ENCODE peak calls at places on chromosomes 11 and 22, in four cellular contexts. O is K562, L is GM12878, D is HepG2. C is an unnamed sample.

GRCh38 chr22:36433318-36434231 is 45.8 kb upstream of the MYH9 start:
- DNase-seq in L (no peak), D (peak), O (no peak), C (peak)

GRCh38 chr11:59240322-59240721 is 27.6 kb upstream of the MPEG1 start:
- DNase-seq in O (no peak), L (no peak), D (no peak), C (no peak)

GRCh38 chr11:35210886-35211546 is 72.0 kb downstream of the CD44 start:
- DNase-seq in D (no peak), L (no peak), O (no peak), C (no peak)

GRCh38 chr22:24803064-24803542 is 2.9 kb upstream of the SGSM1 start:
- DNase-seq in D (peak), L (no peak), O (peak), C (peak)

GRCh38 chr22:20552450-20552894 is 45.1 kb downstream of the MED15 start:
- DNase-seq in D (peak), L (no peak), O (no peak), C (no peak)

GRCh38 chr11:83241291-83241946 is 44.7 kb downstream of the CCDC90B start:
- DNase-seq in L (no peak), D (peak), O (peak), C (peak)

GRCh38 chr11:26331911-26332571 is at the start of gene ANO3:
- DNase-seq in D (peak), L (no peak), O (peak), C (peak)

GRCh38 chr11:69014084-69014935 is 1.3 kb upstream of the MRGPRF start:
- DNase-seq in O (no peak), L (no peak), D (peak), C (peak)

GRCh38 chr11:7671807-7672206 is 1.5 kb downstream of the CYB5R2 start:
- DNase-seq in D (no peak), L (peak), O (no peak), C (no peak)

GRCh38 chr11:15849265-15849664 is 507.1 kb downstream of the SOX6 start:
- DNase-seq in L (no peak), D (no peak), O (no peak), C (no peak)

GRCh38 chr11:69035959-69036340 is 12.8 kb upstream of the TPCN2 start:
- DNase-seq in D (no peak), O (no peak), L (no peak), C (no peak)

GRCh38 chr11:70908223-70908622 is 344.2 kb downstream of the SHANK2 start:
- DNase-seq in D (no peak), O (no peak), L (no peak), C (no peak)

GRCh38 chr11:76782526-76783293 is 446 bp upstream of the TSKU start:
- DNase-seq in L (no peak), O (peak), D (peak), C (peak)

GRCh38 chr11:44388828-44389645 is 79.1 kb upstream of the ALX4 start:
- DNase-seq in L (no peak), D (no peak), O (no peak), C (peak)

GRCh38 chr11:7600205-7600775 is 73.0 kb downstream of the CYB5R2 start:
- DNase-seq in D (peak), L (no peak), O (no peak), C (no peak)

GRCh38 chr11:88709567-88709966 is 356.2 kb downstream of the GRM5 start:
- DNase-seq in D (no peak), L (no peak), O (no peak), C (peak)

GRCh38 chr11:17673951-17674350 is 45.4 kb upstream of the MYOD1 start:
- DNase-seq in L (no peak), O (no peak), D (no peak), C (no peak)

GRCh38 chr11:121086866-121087265 is 14.2 kb upstream of the TECTA start:
- DNase-seq in D (no peak), L (no peak), O (no peak), C (no peak)

GRCh38 chr11:68818181-68818580 is 23.5 kb downstream of the CPT1A start:
- DNase-seq in D (no peak), O (no peak), L (no peak), C (no peak)

GRCh38 chr11:66328036-66328306 is 8.3 kb downstream of the RIN1 start:
- DNase-seq in O (no peak), D (no peak), L (no peak), C (no peak)

GRCh38 chr11:98967005-98967404 is 53.7 kb upstream of the CNTN5 start:
- DNase-seq in D (no peak), O (no peak), L (no peak), C (no peak)

GRCh38 chr22:29231971-29232959 is 26.6 kb downstream of the EMID1 start:
- DNase-seq in L (no peak), D (peak), O (no peak), C (no peak)
- TF ChIP-seq CREB1 in L (no peak), D (no peak), O (no peak), C (no peak)

GRCh38 chr11:78078218-78079167 is 1.2 kb downstream of the NDUFC2 start:
- DNase-seq in O (no peak), D (no peak), L (no peak), C (peak)

GRCh38 chr11:78071717-78072116 is 7.9 kb downstream of the NDUFC2 start:
- DNase-seq in L (no peak), O (no peak), D (no peak), C (no peak)

GRCh38 chr11:78072455-78072854 is 7.2 kb downstream of the NDUFC2 start:
- DNase-seq in O (no peak), L (no peak), D (peak), C (no peak)

GRCh38 chr11:78076733-78077403 is 2.8 kb downstream of the NDUFC2 start:
- DNase-seq in D (no peak), O (no peak), L (no peak), C (no peak)

DNA sequence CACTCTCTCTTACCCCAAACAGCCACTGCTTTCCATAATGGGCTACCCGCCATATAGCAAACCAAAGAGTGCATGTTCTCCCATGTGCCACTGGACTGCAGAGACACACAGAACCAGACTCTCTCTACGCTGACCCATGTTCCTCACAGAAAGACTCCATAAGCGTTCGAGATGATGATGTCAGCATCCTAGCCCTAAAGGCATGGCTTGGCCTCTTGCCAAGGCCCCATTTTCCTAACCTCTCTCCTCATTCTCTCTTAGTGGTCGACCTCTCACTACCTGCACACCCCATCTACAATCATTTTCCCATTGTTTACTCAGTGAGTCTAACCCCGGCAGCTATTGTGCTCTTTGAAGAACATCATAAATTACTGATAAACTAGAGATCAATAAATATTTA is 4.9 kb downstream of the NDUFC2 start:
- DNase-seq in L (no peak), O (no peak), D (no peak), C (no peak)
- TF ChIP-seq REST in L (no peak), O (no peak), D (no peak), C (no peak)

DNA sequence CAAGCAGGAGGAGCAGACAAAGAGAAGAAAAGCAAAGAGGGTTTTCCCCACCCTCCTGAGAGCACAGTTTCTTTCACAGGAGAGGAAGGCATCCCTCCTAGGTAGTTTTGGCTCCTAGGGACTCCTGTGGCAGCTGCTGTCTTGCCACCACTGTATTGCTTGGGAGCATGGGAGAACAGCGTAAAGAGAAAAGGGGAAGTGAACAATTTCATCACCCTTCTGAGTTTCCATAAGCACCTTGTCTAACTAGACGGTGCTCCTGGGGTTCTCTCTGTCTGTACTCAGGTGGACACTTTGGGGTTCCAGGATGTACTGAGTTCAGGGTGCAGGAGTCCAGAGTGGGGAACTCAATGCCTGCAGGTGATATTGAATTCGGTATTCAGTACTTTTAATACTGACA is 1430.5 kb downstream of the TBC1D22A start:
- DNase-seq in D (no peak), O (no peak), L (no peak), C (no peak)
- H3K4me3 ChIP-seq in D (no peak), O (no peak), L (no peak), C (no peak)

GRCh38 chr11:2533642-2534115 is 88.9 kb downstream of the KCNQ1 start:
- DNase-seq in L (no peak), D (peak), O (peak), C (peak)

GRCh38 chr11:2534957-2535672 is 90.3 kb downstream of the KCNQ1 start:
- DNase-seq in D (no peak), L (no peak), O (no peak), C (no peak)

GRCh38 chr11:2532704-2533641 is 88.2 kb downstream of the KCNQ1 start:
- DNase-seq in O (peak), D (peak), L (peak), C (peak)

GRCh38 chr11:2535673-2536439 is 91.0 kb downstream of the KCNQ1 start:
- DNase-seq in L (no peak), O (no peak), D (no peak), C (no peak)

DNA sequence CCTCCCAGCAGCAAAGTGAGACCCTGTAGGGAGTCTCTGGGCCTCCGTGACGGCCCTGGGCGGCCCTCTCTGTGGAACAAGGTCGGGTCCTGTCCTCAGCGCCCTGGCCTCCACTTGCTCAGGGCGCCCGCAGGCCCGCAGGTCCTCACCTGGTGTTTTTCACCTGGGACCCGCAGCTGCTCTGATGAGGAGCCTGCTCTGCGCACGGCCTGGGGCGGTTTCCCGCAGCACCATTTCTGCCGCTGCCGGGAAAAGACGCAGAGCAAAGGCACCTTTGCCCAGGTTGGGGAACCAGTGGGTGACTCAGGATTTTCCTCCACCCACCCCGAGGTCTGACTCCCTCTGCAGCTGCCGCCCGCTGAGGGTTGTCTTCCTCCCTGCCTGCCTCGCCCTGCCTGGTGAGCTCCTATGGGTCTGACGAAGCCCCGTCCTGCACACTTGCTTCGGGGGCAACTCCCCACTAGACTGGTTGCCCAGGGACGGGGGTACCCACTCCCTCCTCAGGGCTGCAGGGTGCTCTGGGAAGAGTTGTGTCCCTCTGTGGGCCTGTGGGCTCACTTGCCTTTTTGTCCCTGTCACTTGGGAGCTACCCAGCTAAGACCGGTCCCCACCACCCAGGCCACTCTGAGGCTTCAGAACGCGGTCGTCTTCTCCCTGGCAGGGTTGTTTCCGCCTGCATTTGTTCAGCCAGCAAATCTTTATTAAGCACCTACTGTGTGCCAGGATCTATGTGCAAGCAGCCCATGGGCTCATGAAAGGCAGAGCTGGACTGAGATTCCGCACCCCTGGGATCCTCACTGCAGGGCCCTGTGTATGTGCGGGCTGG is 89.5 kb downstream of the KCNQ1 start:
- DNase-seq in L (no peak), D (no peak), O (no peak), C (peak)
- TF ChIP-seq CREB1 in L (no peak), D (no peak), O (no peak), C (no peak)